ENCODE peak calls at places on chromosomes 16 and 17, in seven cellular contexts. G is endothelial cell of umbilical vein, K is transverse colon, J is prostate gland, X is WERI-Rb-1, Z is fibroblast of pulmonary artery, H is A549. N is an unnamed sample.

GRCh38 chr17:79997004-79997673 is 38.5 kb downstream of the TBC1D16 start:
- DNase-seq in J (no peak), G (no peak), H (no peak), X (no peak), K (no peak), Z (no peak), N (no peak)

GRCh38 chr17:44137891-44138709 is 3.6 kb upstream of the HROB start:
- DNase-seq in Z (peak), J (peak), H (peak), X (no peak), G (peak), K (peak), N (peak)

GRCh38 chr17:77184474-77184873 is 43.7 kb downstream of the SEC14L1 start:
- DNase-seq in K (no peak), G (no peak), X (no peak), H (no peak), J (no peak), Z (peak), N (no peak)

GRCh38 chr16:21574372-21574771 is 25.0 kb upstream of the METTL9 start:
- DNase-seq in K (no peak), Z (no peak), H (no peak), J (no peak), G (no peak), X (no peak), N (no peak)

GRCh38 chr17:45096141-45096540 is 35.0 kb downstream of the NMT1 start:
- DNase-seq in Z (peak), J (no peak), X (peak), H (peak), K (no peak), G (peak), N (no peak)

GRCh38 chr16:66369055-66369592 is 2.6 kb downstream of the CDH5 start:
- DNase-seq in J (no peak), H (no peak), G (peak), X (no peak), K (peak), Z (peak), N (no peak)

GRCh38 chr17:13002761-13003453 is 14.9 kb downstream of the ELAC2 start:
- DNase-seq in X (peak), Z (peak), K (peak), J (peak), G (peak), H (peak), N (peak)

GRCh38 chr17:50952889-50953288 is 86.7 kb upstream of the TOB1 start:
- DNase-seq in H (no peak), J (no peak), K (no peak), X (no peak), Z (no peak), G (no peak), N (peak)

GRCh38 chr17:80717661-80718060 is 173.0 kb downstream of the RPTOR start:
- DNase-seq in G (no peak), X (no peak), J (no peak), H (no peak), Z (no peak), K (no peak), N (no peak)

GRCh38 chr16:3363793-3364192 is 8.1 kb downstream of the OR2C1 start:
- DNase-seq in K (no peak), J (no peak), H (no peak), X (peak), G (no peak), Z (no peak), N (no peak)

GRCh38 chr17:55005520-55005919 is 37.0 kb downstream of the STXBP4 start:
- DNase-seq in K (no peak), J (no peak), H (no peak), X (peak), G (peak), Z (peak), N (no peak)
- TF ChIP-seq CTCF in K (peak), J (no peak), H (peak), X (peak), G (peak), Z (peak), N (peak)

DNA sequence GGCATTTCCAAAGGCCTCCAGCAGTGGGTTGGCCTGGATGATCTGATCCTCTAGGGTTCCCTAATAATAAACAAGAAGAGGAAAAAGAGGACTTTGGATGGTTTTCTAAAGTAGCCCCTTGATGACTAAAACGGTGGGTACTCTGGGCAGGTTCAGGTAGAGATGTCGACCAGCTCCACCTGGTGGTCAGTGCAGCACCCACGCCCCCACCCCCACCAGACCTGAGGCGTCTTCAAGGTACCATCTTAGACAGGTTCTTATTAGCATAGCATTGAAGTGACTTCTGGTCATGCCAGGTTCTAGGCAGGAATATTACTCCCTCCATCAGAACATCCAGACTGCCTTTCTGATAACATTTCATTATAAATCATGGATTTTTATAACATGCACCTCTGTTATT is 15.0 kb downstream of the MYH13 start:
- DNase-seq in G (no peak), X (peak), K (no peak), Z (no peak), H (peak), J (no peak), N (no peak)
- TF ChIP-seq CTCF in G (peak), X (peak), K (peak), Z (peak), H (peak), J (no peak), N (peak)

DNA sequence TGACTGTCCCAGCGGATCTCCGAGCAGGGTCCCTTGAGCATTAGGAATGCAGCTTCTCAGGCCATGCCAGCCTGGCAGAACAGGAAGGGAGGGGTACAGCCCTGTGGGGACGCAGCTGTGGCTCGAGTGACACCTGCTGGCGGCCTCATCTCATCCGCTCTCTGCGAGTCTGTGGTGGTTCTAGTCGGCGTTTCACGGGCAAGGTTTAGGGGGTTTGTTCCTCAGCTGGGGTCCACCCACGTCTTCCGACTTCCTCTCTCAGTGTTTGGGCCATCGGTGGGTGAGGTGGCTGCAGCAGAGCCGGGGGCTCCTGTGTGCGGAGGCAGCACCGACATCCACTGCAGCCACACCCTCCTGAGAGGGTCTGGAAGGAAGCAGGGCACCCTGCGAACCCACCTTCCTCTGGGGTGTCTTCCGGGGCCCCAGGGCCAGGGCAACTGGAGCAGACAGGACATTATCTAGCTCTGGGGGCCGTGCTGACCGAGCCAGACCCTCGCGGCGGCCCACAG is 33.3 kb downstream of the JPH3 start:
- DNase-seq in J (peak), H (peak), X (peak), K (peak), G (peak), Z (peak), N (no peak)
- TF ChIP-seq CTCF in J (no peak), H (peak), X (peak), K (peak), G (peak), Z (peak), N (peak)

GRCh38 chr16:30784215-30784614 is 2.8 kb downstream of the ZNF629 start:
- DNase-seq in X (no peak), Z (no peak), K (no peak), H (no peak), J (no peak), G (no peak), N (no peak)

GRCh38 chr16:30787613-30788378 is 791 bp upstream of the ZNF629 start:
- DNase-seq in H (no peak), J (no peak), G (peak), K (no peak), X (no peak), Z (no peak), N (no peak)

GRCh38 chr16:30785126-30786106 is 1.6 kb downstream of the ZNF629 start:
- DNase-seq in G (no peak), K (no peak), X (no peak), Z (no peak), H (no peak), J (no peak), N (no peak)

GRCh38 chr16:30786115-30786935 is 680 bp downstream of the ZNF629 start:
- DNase-seq in X (peak), K (peak), Z (peak), J (no peak), G (peak), H (peak), N (no peak)

DNA sequence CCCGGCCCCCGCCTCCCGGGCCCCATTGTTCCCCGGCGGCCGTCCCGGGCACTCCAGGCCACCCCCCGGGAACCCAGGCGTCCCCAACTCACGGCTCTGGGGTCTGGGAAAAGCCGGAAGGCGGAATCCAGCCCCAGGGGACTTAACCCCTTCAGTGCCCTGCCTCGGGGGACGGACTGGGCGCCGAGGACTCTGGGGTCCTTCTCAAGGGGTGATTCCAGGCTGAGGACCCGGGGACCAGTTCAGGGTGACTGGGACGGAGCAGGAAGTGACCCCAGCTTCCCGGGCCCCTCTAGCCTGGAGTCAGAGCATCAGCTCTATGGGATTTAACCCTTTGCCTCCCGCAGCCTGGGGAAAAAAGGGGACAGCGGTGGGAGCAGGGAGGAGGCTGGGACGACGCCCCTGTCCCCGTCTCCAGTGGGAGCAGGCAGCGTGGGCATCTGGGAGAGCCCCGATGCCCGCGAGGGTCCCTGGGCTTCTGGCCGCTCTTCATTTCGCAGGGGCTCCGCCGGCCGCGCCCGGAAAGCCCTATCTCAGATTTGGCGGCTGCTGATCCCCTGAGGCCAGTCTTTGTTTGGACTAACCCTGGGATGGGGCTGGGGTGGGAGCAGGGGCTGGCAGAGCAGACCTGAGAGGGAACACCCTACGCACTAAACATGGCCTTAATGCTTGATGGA is at the start of gene ZNF629:
- DNase-seq in J (peak), K (peak), X (peak), Z (peak), G (peak), H (peak), N (no peak)
- TF ChIP-seq CTCF in J (no peak), K (no peak), X (no peak), Z (no peak), G (no peak), H (no peak), N (no peak)

DNA sequence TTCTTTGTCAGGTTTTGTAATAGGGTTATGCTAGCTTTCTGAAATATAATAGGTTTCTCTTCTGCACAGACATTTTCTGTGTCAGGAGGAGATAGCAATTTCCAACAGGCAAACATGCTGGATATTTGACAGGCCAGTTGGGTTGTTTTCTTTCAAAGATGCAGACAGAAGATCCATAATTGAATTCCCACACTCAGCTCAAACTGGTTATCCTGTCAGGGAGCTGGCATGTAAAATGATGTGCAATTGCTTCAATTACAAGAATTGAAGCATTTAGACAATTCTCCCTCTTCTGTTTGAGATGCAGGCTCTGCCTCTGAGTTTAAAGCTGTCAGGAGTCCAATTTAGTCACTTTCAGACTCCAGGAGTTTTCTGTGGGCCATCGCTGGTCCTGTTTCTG is 146.2 kb upstream of the ZKSCAN2 start:
- DNase-seq in K (no peak), G (no peak), J (no peak), H (no peak), Z (no peak), X (no peak), N (no peak)
- TF ChIP-seq CTCF in K (no peak), G (no peak), J (no peak), H (no peak), Z (no peak), X (no peak), N (no peak)

GRCh38 chr16:8717469-8717868 is 43.1 kb downstream of the ABAT start:
- DNase-seq in Z (no peak), J (no peak), G (no peak), K (no peak), X (no peak), H (no peak), N (no peak)
- TF ChIP-seq CTCF in Z (no peak), J (no peak), G (no peak), K (no peak), X (no peak), H (no peak), N (no peak)

DNA sequence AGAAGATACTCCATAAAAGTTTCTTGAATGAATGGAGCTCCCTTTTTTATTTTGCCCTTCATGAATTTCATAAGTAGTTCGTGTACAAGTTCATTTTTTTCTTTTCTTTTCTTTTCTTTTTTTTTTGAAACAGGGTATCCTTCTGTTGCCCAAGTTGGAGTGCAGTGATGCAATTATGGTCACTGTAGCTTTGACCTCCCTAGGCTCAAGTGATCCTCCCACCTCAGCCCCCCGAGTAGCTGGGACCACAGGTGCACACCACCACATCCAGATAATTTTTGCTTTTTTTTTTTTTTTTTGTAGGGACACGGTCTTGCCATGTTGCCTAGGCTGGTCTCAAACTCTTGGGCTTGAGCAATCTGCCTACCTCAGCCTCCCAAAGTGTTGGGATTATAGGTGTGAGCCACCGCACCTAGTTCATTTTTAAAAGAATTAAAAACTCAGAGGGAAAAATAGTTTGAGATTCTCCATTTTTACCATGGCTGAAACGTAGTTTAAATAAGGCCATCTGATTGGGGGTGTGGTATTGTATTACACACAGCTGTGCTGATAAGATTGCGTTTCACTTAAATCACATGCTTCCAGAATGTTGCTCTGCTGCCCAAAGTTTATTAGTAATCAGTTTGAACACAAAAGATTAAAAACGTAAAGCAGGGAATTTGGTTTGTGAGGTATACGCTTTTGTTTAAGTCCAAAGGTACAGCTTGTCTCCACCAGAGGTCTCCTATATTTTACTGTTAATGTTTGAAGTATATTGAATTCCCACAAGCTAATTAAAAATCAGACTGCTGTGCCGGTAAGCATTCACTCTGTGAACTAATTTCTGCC is 154.1 kb downstream of the SOCS1 start:
- DNase-seq in X (no peak), H (no peak), K (no peak), J (no peak), Z (peak), G (peak), N (no peak)
- TF ChIP-seq CTCF in X (no peak), H (no peak), K (peak), J (no peak), Z (peak), G (no peak), N (no peak)

GRCh38 chr16:56938664-56939513 is 6.9 kb downstream of the HERPUD1 start:
- DNase-seq in H (no peak), K (no peak), G (no peak), X (no peak), J (no peak), Z (no peak), N (no peak)

GRCh38 chr16:56943761-56944375 is 11.9 kb downstream of the HERPUD1 start:
- DNase-seq in G (no peak), X (no peak), Z (no peak), J (no peak), H (no peak), K (no peak), N (no peak)

GRCh38 chr16:56939801-56940200 is 7.9 kb downstream of the HERPUD1 start:
- DNase-seq in Z (no peak), K (no peak), J (no peak), X (no peak), G (no peak), H (no peak), N (no peak)

GRCh38 chr16:56941092-56941491 is 9.2 kb downstream of the HERPUD1 start:
- DNase-seq in X (no peak), K (no peak), H (no peak), Z (no peak), J (no peak), G (no peak), N (no peak)

DNA sequence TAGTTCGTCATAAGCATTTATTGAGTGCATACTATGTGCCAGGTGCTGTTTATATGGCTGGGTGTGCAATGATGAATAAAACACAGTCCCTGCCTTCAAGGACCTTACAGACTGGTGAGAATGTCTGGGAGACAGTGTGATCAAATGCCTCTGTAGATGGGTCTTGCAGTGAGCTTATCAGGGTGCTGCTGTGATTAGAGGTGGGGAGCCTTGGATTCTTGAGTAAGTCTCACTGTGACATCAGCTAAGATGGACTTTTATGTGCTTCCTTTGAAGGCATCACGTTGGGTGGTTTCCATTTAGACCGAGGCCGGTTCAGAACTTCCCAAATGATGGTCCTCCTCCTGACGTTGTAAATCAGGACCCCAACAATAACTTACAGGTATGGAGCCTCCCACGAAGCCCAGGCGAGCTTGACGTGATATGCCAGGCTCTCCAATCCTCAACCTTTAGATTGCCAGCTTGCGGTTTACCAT is 10.0 kb downstream of the HERPUD1 start:
- DNase-seq in K (no peak), X (no peak), Z (no peak), G (no peak), H (no peak), J (no peak), N (no peak)
- TF ChIP-seq CTCF in K (no peak), X (no peak), Z (no peak), G (no peak), H (no peak), J (no peak), N (no peak)

GRCh38 chr16:54282202-54282922 is 4.2 kb downstream of the IRX3 start:
- DNase-seq in Z (peak), X (peak), J (peak), K (peak), G (no peak), H (peak), N (no peak)
- TF ChIP-seq CTCF in Z (peak), X (peak), J (peak), K (no peak), G (peak), H (peak), N (peak)

GRCh38 chr17:72430611-72431432 is 310.0 kb downstream of the SOX9 start:
- DNase-seq in K (peak), X (peak), G (no peak), H (no peak), J (no peak), Z (no peak), N (no peak)
- TF ChIP-seq CTCF in K (peak), X (peak), G (no peak), H (peak), J (no peak), Z (peak), N (peak)

N was measured in osteocyte.